ENCODE peak calls at places on chromosomes 2 and 18, in nine cellular contexts. L, F, B, J, K, M, Z, Q and D are unnamed samples.

GRCh38 chr18:74906189-74906588 is 302.8 kb downstream of the PTGR3 start:
- DNase-seq in L (no peak), F (no peak), B (no peak), J (no peak), K (no peak), M (no peak), Z (no peak), Q (no peak), D (no peak)

GRCh38 chr2:12155308-12156061 is 409.1 kb downstream of the LPIN1 start:
- DNase-seq in L (no peak), F (no peak), B (no peak), J (no peak), K (no peak), M (no peak), Z (peak), Q (no peak), D (no peak)

GRCh38 chr2:218063541-218064295 is 5.3 kb upstream of the RUFY4 start:
- DNase-seq in L (no peak), F (no peak), B (no peak), J (no peak), K (no peak), M (no peak), Z (no peak), Q (no peak), D (no peak)

GRCh38 chr2:139353874-139354273 is 573.7 kb upstream of the NXPH2 start:
- DNase-seq in L (no peak), F (no peak), B (no peak), J (no peak), K (no peak), M (no peak), Z (no peak), Q (no peak), D (no peak)

GRCh38 chr2:224286923-224287322 is 115.0 kb downstream of the FAM124B start:
- DNase-seq in L (no peak), F (no peak), B (no peak), J (no peak), K (no peak), M (no peak), Z (no peak), Q (no peak), D (no peak)

GRCh38 chr18:63339920-63340484 is 20.4 kb upstream of the BCL2 start:
- DNase-seq in L (peak), F (no peak), B (no peak), J (no peak), K (no peak), M (peak), Z (no peak), Q (no peak), D (peak)

GRCh38 chr2:96764253-96764637 is 3.5 kb downstream of the CNNM4 start:
- DNase-seq in L (no peak), F (no peak), B (no peak), J (no peak), K (no peak), M (no peak), Z (peak), Q (no peak), D (no peak)

GRCh38 chr2:59691518-59692190 is 861.8 kb downstream of the BCL11A start:
- DNase-seq in L (no peak), F (no peak), B (no peak), J (no peak), K (no peak), M (no peak), Z (no peak), Q (no peak), D (no peak)

GRCh38 chr2:235026137-235026536 is 74.3 kb downstream of the SH3BP4 start:
- DNase-seq in L (no peak), F (no peak), B (no peak), J (no peak), K (no peak), M (no peak), Z (peak), Q (no peak), D (no peak)

GRCh38 chr2:234464291-234464645 is 32.6 kb downstream of the ARL4C start:
- DNase-seq in L (no peak), F (no peak), B (no peak), J (no peak), K (no peak), M (no peak), Z (no peak), Q (no peak), D (no peak)

GRCh38 chr2:233901367-233901766 is 15.8 kb upstream of the TRPM8 start:
- DNase-seq in L (no peak), F (no peak), B (no peak), J (no peak), K (no peak), M (no peak), Z (no peak), Q (no peak), D (no peak)

GRCh38 chr2:170456914-170457313 is 258.2 kb upstream of the SP5 start:
- DNase-seq in L (no peak), F (no peak), B (no peak), J (no peak), K (no peak), M (no peak), Z (no peak), Q (no peak), D (no peak)

GRCh38 chr2:168525741-168526140 is 69.7 kb downstream of the CERS6 start:
- DNase-seq in L (no peak), F (no peak), B (no peak), J (no peak), K (no peak), M (no peak), Z (no peak), Q (no peak), D (no peak)

GRCh38 chr2:54724560-54725342 is 1.3 kb downstream of the EML6 start:
- DNase-seq in L (peak), F (peak), B (peak), J (no peak), K (no peak), M (peak), Z (no peak), Q (peak), D (peak)

GRCh38 chr2:152067823-152068222 is 31.0 kb downstream of the CACNB4 start:
- DNase-seq in L (no peak), F (no peak), B (no peak), J (no peak), K (no peak), M (no peak), Z (no peak), Q (no peak), D (no peak)

GRCh38 chr2:28644760-28645159 is 106.9 kb upstream of the PPP1CB start:
- DNase-seq in L (no peak), F (no peak), B (no peak), J (no peak), K (no peak), M (no peak), Z (no peak), Q (no peak), D (no peak)

GRCh38 chr2:61074100-61074499 is 8.4 kb downstream of the SANBR start:
- DNase-seq in L (no peak), F (no peak), B (no peak), J (no peak), K (no peak), M (no peak), Z (no peak), Q (no peak), D (no peak)

GRCh38 chr2:56583796-56584313 is 400.1 kb downstream of the CCDC85A start:
- DNase-seq in L (no peak), F (no peak), B (no peak), J (no peak), K (no peak), M (no peak), Z (no peak), Q (no peak), D (no peak)

GRCh38 chr2:165893556-165893955 is 60.0 kb downstream of the TTC21B start:
- DNase-seq in L (no peak), F (no peak), B (no peak), J (no peak), K (no peak), M (no peak), Z (no peak), Q (no peak), D (no peak)

GRCh38 chr2:210954508-210954907 is 398.1 kb downstream of the CPS1 start:
- DNase-seq in L (no peak), F (no peak), B (no peak), J (no peak), K (no peak), M (no peak), Z (no peak), Q (no peak), D (no peak)

GRCh38 chr2:74690571-74690970 is 36.5 kb downstream of the SEMA4F start:
- DNase-seq in L (no peak), F (no peak), B (peak), J (no peak), K (no peak), M (no peak), Z (peak), Q (no peak), D (peak)

GRCh38 chr18:10124071-10124470 is 210.3 kb downstream of the VAPA start:
- DNase-seq in L (no peak), F (no peak), B (no peak), J (no peak), K (no peak), M (no peak), Z (no peak), Q (no peak), D (no peak)

GRCh38 chr2:46174559-46175170 is 122.5 kb upstream of the EPAS1 start:
- DNase-seq in L (no peak), F (no peak), B (no peak), J (no peak), K (no peak), M (no peak), Z (no peak), Q (no peak), D (no peak)

GRCh38 chr2:227504700-227505099 is 32.7 kb downstream of the AGFG1 start:
- DNase-seq in L (no peak), F (no peak), B (no peak), J (no peak), K (no peak), M (no peak), Z (no peak), Q (no peak), D (no peak)

GRCh38 chr2:164039270-164039669 is 303.5 kb upstream of the FIGN start:
- DNase-seq in L (no peak), F (no peak), B (no peak), J (no peak), K (no peak), M (no peak), Z (no peak), Q (no peak), D (no peak)

GRCh38 chr18:53944721-53945120 is 279.7 kb downstream of the MBD2 start:
- DNase-seq in L (no peak), F (no peak), B (no peak), J (no peak), K (no peak), M (no peak), Z (no peak), Q (no peak), D (peak)

GRCh38 chr18:27844416-27844792 is 332.5 kb downstream of the CDH2 start:
- DNase-seq in L (no peak), F (no peak), B (no peak), J (no peak), K (no peak), M (no peak), Z (no peak), Q (no peak), D (no peak)

GRCh38 chr2:41723531-41723930 is 324.3 kb upstream of the PKDCC start:
- DNase-seq in L (no peak), F (no peak), B (no peak), J (no peak), K (no peak), M (no peak), Z (no peak), Q (no peak), D (no peak)

GRCh38 chr18:37457754-37458153 is 107.8 kb downstream of the CELF4 start:
- DNase-seq in L (no peak), F (no peak), B (no peak), J (no peak), K (no peak), M (no peak), Z (no peak), Q (no peak), D (no peak)

GRCh38 chr2:230908595-230909191 is 16.3 kb downstream of the GPR55 start:
- DNase-seq in L (no peak), F (no peak), B (peak), J (peak), K (no peak), M (no peak), Z (no peak), Q (no peak), D (no peak)

GRCh38 chr2:46216213-46216612 is 81.0 kb upstream of the EPAS1 start:
- DNase-seq in L (no peak), F (no peak), B (no peak), J (no peak), K (no peak), M (no peak), Z (no peak), Q (no peak), D (no peak)

GRCh38 chr2:287471-287885 is 413 bp downstream of the ALKAL2 start:
- DNase-seq in L (no peak), F (no peak), B (no peak), J (no peak), K (no peak), M (no peak), Z (no peak), Q (peak), D (peak)

GRCh38 chr2:129254718-129255117 is 724.7 kb upstream of the RAB6C start:
- DNase-seq in L (no peak), F (no peak), B (no peak), J (no peak), K (no peak), M (no peak), Z (no peak), Q (no peak), D (no peak)

GRCh38 chr2:218392891-218393462 is 6.7 kb upstream of the CTDSP1 start:
- DNase-seq in L (no peak), F (no peak), B (no peak), J (no peak), K (no peak), M (no peak), Z (no peak), Q (no peak), D (no peak)

GRCh38 chr2:195343942-195344530 is 313.0 kb upstream of the SLC39A10 start:
- DNase-seq in L (no peak), F (no peak), B (no peak), J (no peak), K (no peak), M (no peak), Z (no peak), Q (no peak), D (no peak)

GRCh38 chr2:202376460-202377307 is 557 bp downstream of the BMPR2 start:
- DNase-seq in L (peak), F (no peak), B (peak), J (peak), K (no peak), M (peak), Z (no peak), Q (peak), D (peak)

GRCh38 chr18:13369756-13370510 is 151.4 kb downstream of the LDLRAD4 start:
- DNase-seq in L (no peak), F (no peak), B (no peak), J (no peak), K (no peak), M (no peak), Z (no peak), Q (no peak), D (no peak)

GRCh38 chr2:233700028-233700635 is 7.4 kb downstream of the UGT1A6 start:
- DNase-seq in L (no peak), F (no peak), B (no peak), J (no peak), K (no peak), M (no peak), Z (no peak), Q (no peak), D (no peak)